ENCODE peak calls at places on chromosomes 5 and 9, in seven cellular contexts. D is kidney epithelial cell; F is AG10803; C is A549; N is CD8-positive, alpha-beta T cell; I is astrocyte of the spinal cord; E is GM23248. A is an unnamed sample.

GRCh38 chr9:134611046-134611445 is 30.6 kb upstream of the COL5A1 start:
- DNase-seq in E (no peak), D (no peak), I (no peak), N (no peak), F (no peak), C (no peak), A (no peak)

GRCh38 chr9:133121200-133122166 is at the start of gene RALGDS:
- DNase-seq in I (peak; percentile 78), F (peak; percentile 83), E (peak; percentile 97), C (peak; percentile 86), D (no peak), N (peak; percentile 84), A (peak; percentile 91)

GRCh38 chr9:120402741-120403542 is 177.0 kb downstream of the CDK5RAP2 start:
- DNase-seq in E (peak; percentile 95), I (peak; percentile 97), D (peak; percentile 84), F (peak; percentile 90), N (no peak), C (peak; percentile 76), A (no peak)

GRCh38 chr9:12817702-12818101 is 42.9 kb downstream of the LURAP1L start:
- DNase-seq in D (peak; percentile 85), I (peak; percentile 63), N (no peak), C (peak; percentile 44), E (peak; percentile 32), F (no peak), A (no peak)

GRCh38 chr9:114218264-114219120 is 63.2 kb downstream of the COL27A1 start:
- DNase-seq in N (no peak), C (no peak), F (no peak), I (peak; percentile 33), E (peak; percentile 35), D (no peak), A (no peak)

GRCh38 chr5:174065528-174066189 is 20.2 kb downstream of the NSG2 start:
- DNase-seq in E (no peak), N (no peak), F (no peak), D (no peak), I (no peak), C (no peak), A (peak; percentile 56)

GRCh38 chr5:133906303-133906702 is 62.1 kb downstream of the C5orf15 start:
- DNase-seq in D (no peak), C (no peak), N (no peak), I (no peak), E (no peak), F (no peak), A (no peak)

GRCh38 chr9:135551456-135551855 is 5.5 kb downstream of the OBP2A start:
- DNase-seq in F (no peak), N (no peak), C (no peak), I (no peak), D (no peak), E (no peak), A (no peak)

GRCh38 chr9:123359546-123359945 is 3.5 kb downstream of the CRB2 start:
- DNase-seq in N (no peak), I (no peak), D (no peak), F (no peak), E (no peak), C (no peak), A (no peak)

GRCh38 chr5:119269061-119269579 is 86.7 kb upstream of the TNFAIP8 start:
- DNase-seq in C (no peak), F (no peak), D (no peak), E (peak; percentile 31), N (no peak), I (peak; percentile 34), A (peak; percentile 45)

GRCh38 chr9:113583511-113584470 is 120.3 kb downstream of the RGS3 start:
- DNase-seq in I (no peak), E (no peak), F (no peak), C (no peak), N (no peak), D (no peak), A (no peak)

GRCh38 chr5:87844449-87844848 is 424.2 kb downstream of the TMEM161B start:
- DNase-seq in F (no peak), N (no peak), D (no peak), E (no peak), I (no peak), C (no peak), A (no peak)

GRCh38 chr5:144549580-144549979 is 378.9 kb downstream of the KCTD16 start:
- DNase-seq in D (no peak), I (peak; percentile 73), E (peak; percentile 34), C (no peak), N (no peak), F (peak; percentile 68), A (no peak)

GRCh38 chr5:72141440-72142271 is 34.4 kb downstream of the MAP1B start:
- DNase-seq in C (peak; percentile 19), F (peak; percentile 89), E (peak; percentile 91), N (no peak), I (peak; percentile 96), D (peak; percentile 69), A (no peak)

GRCh38 chr5:103475629-103476240 is 86.9 kb downstream of the NUDT12 start:
- DNase-seq in E (peak; percentile 69), I (peak; percentile 67), F (peak; percentile 58), C (peak; percentile 33), D (no peak), N (no peak), A (peak; percentile 53)

GRCh38 chr9:72205513-72205912 is 56.3 kb downstream of the GDA start:
- DNase-seq in E (no peak), D (no peak), I (no peak), C (no peak), N (no peak), F (no peak), A (no peak)

GRCh38 chr5:28576022-28576421 is 1537.6 kb upstream of the CDH9 start:
- DNase-seq in I (peak; percentile 16), D (no peak), F (no peak), N (no peak), E (no peak), C (no peak), A (peak; percentile 11)

GRCh38 chr5:2948875-2949274 is 197.4 kb upstream of the IRX2 start:
- DNase-seq in D (no peak), F (no peak), E (no peak), N (no peak), I (no peak), C (no peak), A (no peak)

GRCh38 chr5:169914766-169915165 is 65.5 kb downstream of the INSYN2B start:
- DNase-seq in C (no peak), I (peak; percentile 74), D (peak; percentile 23), E (peak; percentile 84), N (no peak), F (peak; percentile 81), A (no peak)

GRCh38 chr5:53877243-53877642 is 316.8 kb downstream of the NDUFS4 start:
- DNase-seq in N (no peak), E (peak; percentile 93), I (peak; percentile 47), C (no peak), F (peak; percentile 85), D (no peak), A (no peak)

GRCh38 chr5:113520429-113520828 is 6.9 kb downstream of the YTHDC2 start:
- DNase-seq in E (peak; percentile 78), C (no peak), I (peak; percentile 39), D (no peak), F (peak; percentile 46), N (no peak), A (no peak)

GRCh38 chr5:40687316-40687715 is 7.6 kb downstream of the PTGER4 start:
- DNase-seq in N (no peak), F (no peak), C (no peak), D (no peak), I (no peak), E (no peak), A (no peak)
- H3K4me3 ChIP-seq in N (no peak overlapping the region), F (no peak overlapping the region), C (no peak overlapping the region), D (no peak overlapping the region), I (no peak overlapping the region), E (no peak overlapping the region), A (no peak overlapping the region)

DNA sequence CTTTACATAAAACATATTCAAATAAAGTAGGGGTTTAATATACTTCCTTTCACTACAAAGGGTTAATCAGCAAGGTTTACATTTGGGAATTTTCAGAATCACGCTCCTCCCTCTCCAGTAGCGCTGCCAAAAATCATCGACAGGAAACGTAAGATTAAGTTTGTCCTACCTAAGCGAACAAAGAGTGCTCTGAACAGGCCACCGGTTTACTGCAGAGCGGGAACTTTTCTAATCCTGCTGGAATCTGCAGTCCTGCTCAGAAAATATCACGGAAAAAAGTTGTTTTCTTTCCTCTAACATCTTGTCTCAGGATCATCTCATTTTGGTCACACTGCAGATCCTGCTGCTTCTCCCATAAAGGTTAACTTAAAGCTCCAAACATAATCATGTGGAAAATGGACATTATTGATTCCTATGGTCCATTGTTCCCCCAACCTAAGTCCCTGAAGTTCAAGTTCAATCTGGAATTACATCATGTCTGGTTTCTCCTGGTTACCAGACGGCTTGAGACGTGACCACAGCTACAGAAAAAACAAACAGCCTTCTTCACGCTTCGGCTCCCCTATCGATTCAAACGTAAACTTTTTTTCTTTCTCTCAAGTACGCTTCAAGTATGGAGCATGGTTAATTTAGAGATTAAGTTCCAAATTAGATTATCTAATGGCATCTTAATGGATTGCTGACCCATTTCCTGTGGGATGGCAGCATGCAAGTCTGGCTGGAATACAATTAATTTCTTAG is 217.6 kb downstream of the NFIB start:
- DNase-seq in E (peak; percentile 55), F (peak; percentile 30), D (peak; percentile 80), C (peak; percentile 13), N (no peak), I (peak; percentile 95), A (no peak)
- H3K4me3 ChIP-seq in E (peak overlapping the region; percentile 60), F (peak overlapping the region; percentile 4), D (peak overlapping the region; percentile 8), C (peak overlapping the region; percentile 32), N (no peak overlapping the region), I (peak overlapping the region; percentile 23), A (no peak overlapping the region)

GRCh38 chr5:21817668-21818419 is 1035.3 kb downstream of the CDH12 start:
- DNase-seq in D (no peak), E (peak; percentile 51), F (no peak), N (no peak), I (peak; percentile 19), C (no peak), A (no peak)
- H3K4me3 ChIP-seq in D (no peak overlapping the region), E (peak overlapping the region; percentile 65), F (no peak overlapping the region), N (no peak overlapping the region), I (no peak overlapping the region), C (no peak overlapping the region), A (no peak overlapping the region)

GRCh38 chr5:132775439-132776076 is 1.5 kb downstream of the SEPTIN8 start:
- DNase-seq in C (no peak), D (peak; percentile 92), E (peak; percentile 52), F (no peak), I (no peak), N (no peak), A (peak; percentile 55)
- H3K4me3 ChIP-seq in C (peak overlapping the region; percentile 83), D (peak overlapping the region; percentile 85), E (peak overlapping the region; percentile 83), F (peak overlapping the region; percentile 81), I (peak overlapping the region; percentile 69), N (no peak overlapping the region), A (peak overlapping the region; percentile 87)

GRCh38 chr9:34989946-34990635 is 546 bp downstream of the DNAJB5 start:
- DNase-seq in E (peak; percentile 76), I (peak; percentile 65), D (no peak), F (peak; percentile 22), C (no peak), N (no peak), A (peak; percentile 60)
- H3K4me3 ChIP-seq in E (peak overlapping the region; percentile 84), I (peak overlapping the region; percentile 86), D (peak overlapping the region; percentile 81), F (peak overlapping the region; percentile 86), C (peak overlapping the region; percentile 60), N (peak overlapping the region; percentile 95), A (peak overlapping the region; percentile 85)

GRCh38 chr9:87713990-87714335 is 12.0 kb upstream of the CTSL start:
- DNase-seq in F (no peak), E (no peak), I (no peak), N (no peak), D (no peak), C (no peak), A (no peak)
- H3K4me3 ChIP-seq in F (peak overlapping the region; percentile 43), E (peak overlapping the region; percentile 62), I (no peak overlapping the region), N (no peak overlapping the region), D (no peak overlapping the region), C (peak overlapping the region; percentile 24), A (no peak overlapping the region)

GRCh38 chr9:92325991-92326500 is 293 bp downstream of the CENPP start:
- DNase-seq in E (no peak), F (no peak), N (no peak), C (peak; percentile 29), D (no peak), I (no peak), A (no peak)
- H3K4me3 ChIP-seq in E (peak overlapping the region; percentile 96), F (peak overlapping the region; percentile 94), N (peak overlapping the region; percentile 84), C (peak overlapping the region; percentile 60), D (peak overlapping the region; percentile 54), I (peak overlapping the region; percentile 79), A (peak overlapping the region; percentile 93)